ENCODE peak calls at places on chromosomes 5 and 9, in four cellular contexts. T is putamen, X is RWPE1, Z is choroid plexus epithelial cell. R is an unnamed sample.

GRCh38 chr9:14546693-14547092 is 146.5 kb downstream of the ZDHHC21 start:
- DNase-seq in Z (no peak), X (no peak), T (no peak), R (no peak)

GRCh38 chr5:167696558-167697314 is 594.7 kb upstream of the WWC1 start:
- DNase-seq in T (no peak), Z (no peak), X (no peak), R (no peak)

GRCh38 chr5:177378884-177379883 is 5.0 kb upstream of the SLC34A1 start:
- DNase-seq in Z (peak; percentile 93), X (peak; percentile 75), T (no peak), R (peak; percentile 91)

GRCh38 chr9:133835273-133835901 is 97.2 kb upstream of the SARDH start:
- DNase-seq in Z (no peak), X (peak; percentile 59), T (no peak), R (no peak)

GRCh38 chr5:140295414-140295813 is 7.5 kb downstream of the PFDN1 start:
- DNase-seq in Z (peak; percentile 99), X (peak; percentile 49), T (no peak), R (no peak)

GRCh38 chr5:26553079-26553478 is 485.3 kb downstream of the CDH9 start:
- DNase-seq in Z (peak; percentile 25), X (peak; percentile 44), T (no peak), R (no peak)

GRCh38 chr5:122741681-122742080 is 33.2 kb upstream of the SNX2 start:
- DNase-seq in T (no peak), X (peak; percentile 13), Z (peak; percentile 20), R (no peak)

GRCh38 chr5:168788107-168788506 is 208.9 kb upstream of the PANK3 start:
- DNase-seq in T (no peak), Z (no peak), X (no peak), R (no peak)

GRCh38 chr5:141814064-141814982 is 63.9 kb downstream of the PCDH1 start:
- DNase-seq in T (peak; percentile 63), Z (peak; percentile 19), X (peak; percentile 74), R (peak; percentile 57)

GRCh38 chr9:757246-757881 is 84.1 kb upstream of the DMRT1 start:
- DNase-seq in T (no peak), X (no peak), Z (peak; percentile 85), R (no peak)

GRCh38 chr5:148976569-148977321 is 86.1 kb downstream of the SH3TC2 start:
- DNase-seq in T (no peak), Z (peak; percentile 65), X (no peak), R (no peak)

GRCh38 chr9:35179347-35180271 is 17.8 kb downstream of the UNC13B start:
- DNase-seq in Z (no peak), T (no peak), X (no peak), R (no peak)

GRCh38 chr5:35129921-35130485 is 82.3 kb upstream of the AGXT2 start:
- DNase-seq in Z (peak; percentile 22), X (peak; percentile 20), T (no peak), R (peak; percentile 78)

GRCh38 chr5:113036321-113036720 is 59.7 kb downstream of the DCP2 start:
- DNase-seq in Z (no peak), T (no peak), X (no peak), R (no peak)

GRCh38 chr9:100639851-100640250 is 62.0 kb downstream of the CAVIN4 start:
- DNase-seq in T (no peak), Z (no peak), X (no peak), R (no peak)

GRCh38 chr9:89234636-89235035 is 56.0 kb upstream of the SHC3 start:
- DNase-seq in Z (no peak), X (no peak), T (no peak), R (no peak)

GRCh38 chr5:142938201-142938600 is 168.0 kb downstream of the ARHGAP26 start:
- DNase-seq in X (no peak), Z (no peak), T (no peak), R (no peak)

GRCh38 chr9:127058645-127059021 is 63.8 kb downstream of the ANGPTL2 start:
- DNase-seq in T (no peak), Z (no peak), X (peak; percentile 42), R (no peak)

GRCh38 chr5:144318011-144318410 is 147.3 kb downstream of the KCTD16 start:
- DNase-seq in X (no peak), T (no peak), Z (no peak), R (no peak)

GRCh38 chr9:75455444-75455921 is 367.2 kb downstream of the OSTF1 start:
- DNase-seq in Z (peak; percentile 45), T (no peak), X (no peak), R (no peak)

GRCh38 chr9:97772145-97772544 is 75.0 kb upstream of the XPA start:
- DNase-seq in Z (no peak), X (no peak), T (no peak), R (no peak)

R was measured in left lobe of liver.